ENCODE peak calls at places on chromosomes 1 and 21, in five cellular contexts. N is activated naive CD8-positive, alpha-beta T cell treated with anti-CD3 and anti-CD28 coated beads, Interleukin-2, amount 10 ng/mL, durations not matched to agents 7 days and 5 days; Q is CD8-positive, alpha-beta T cell; V is stimulated activated naive CD8-positive, alpha-beta T cell treated with anti-CD3 and anti-CD28 coated beads, Interleukin-15, amount 100 ng/mL, for 72 hours; K is gastrocnemius medialis. Y is an unnamed sample.

GRCh38 chr1:227170361-227171166 is 147.7 kb downstream of the CDC42BPA start:
- ATAC-seq in V (no peak), N (no peak), Q (no peak), K (no peak), Y (no peak)

GRCh38 chr1:41391834-41392527 is 30.7 kb downstream of the FOXO6 start:
- ATAC-seq in Q (no peak), V (no peak), K (no peak), N (no peak), Y (no peak)

GRCh38 chr1:47722909-47723580 is 274.1 kb downstream of the TRABD2B start:
- ATAC-seq in V (no peak), N (no peak), Q (no peak), K (no peak), Y (no peak)

GRCh38 chr1:206507395-206508129 is at the start of gene RASSF5:
- ATAC-seq in V (peak; percentile 83), N (peak; percentile 87), Q (peak; percentile 89), K (peak; percentile 53), Y (peak; percentile 78)

GRCh38 chr1:169513208-169513607 is 27.5 kb upstream of the SLC19A2 start:
- ATAC-seq in K (peak; percentile 37), N (no peak), Q (no peak), V (no peak), Y (peak; percentile 26)

GRCh38 chr1:116418091-116418830 is 45.2 kb downstream of the ATP1A1 start:
- ATAC-seq in V (peak; percentile 97), Q (peak; percentile 98), K (peak; percentile 71), N (peak; percentile 93), Y (peak; percentile 87)

GRCh38 chr1:235047331-235047871 is 81.2 kb downstream of the TOMM20 start:
- ATAC-seq in Q (no peak), K (no peak), N (no peak), V (no peak), Y (no peak)

GRCh38 chr1:157882560-157882959 is 41.0 kb upstream of the CD5L start:
- ATAC-seq in V (no peak), Q (no peak), K (no peak), N (no peak), Y (no peak)

GRCh38 chr21:43210454-43211084 is 41.8 kb downstream of the CRYAA start:
- ATAC-seq in Q (no peak), K (no peak), N (no peak), V (no peak), Y (no peak)

GRCh38 chr1:71572038-71572437 is 491.2 kb upstream of the ZRANB2 start:
- ATAC-seq in K (no peak), Q (no peak), V (no peak), N (no peak), Y (no peak)